ENCODE peak calls at places on chromosome 16, in nine cellular contexts. L, Z, Y, W, G, S, F, N and J are unnamed samples.

GRCh38 chr16:80656731-80657150 is 115.9 kb downstream of the DYNLRB2 start:
- DNase-seq in W (peak; percentile 52), S (no peak), G (no peak), L (peak; percentile 54), Y (no peak), N (no peak), F (no peak), Z (no peak), J (no peak)

GRCh38 chr16:85712841-85713240 is 24.1 kb upstream of the GINS2 start:
- DNase-seq in Z (no peak), S (no peak), W (no peak), G (no peak), Y (peak; percentile 3), F (no peak), L (no peak), N (no peak), J (no peak)

GRCh38 chr16:89863741-89864391 is 9.5 kb upstream of the TCF25 start:
- DNase-seq in L (peak; percentile 44), Y (peak; percentile 88), G (no peak), N (no peak), Z (no peak), W (peak; percentile 57), F (peak; percentile 33), S (peak; percentile 36), J (no peak)

GRCh38 chr16:77603656-77604055 is 118.7 kb upstream of the NUDT7 start:
- DNase-seq in Z (no peak), W (no peak), S (no peak), F (no peak), G (no peak), Y (no peak), L (no peak), N (no peak), J (no peak)

GRCh38 chr16:55563797-55564196 is 2.7 kb upstream of the CAPNS2 start:
- DNase-seq in N (no peak), Y (no peak), W (no peak), G (no peak), S (no peak), L (no peak), F (no peak), Z (no peak), J (no peak)

GRCh38 chr16:79698341-79698753 is 97.8 kb upstream of the MAF start:
- DNase-seq in N (no peak), W (no peak), Z (no peak), Y (no peak), S (peak; percentile 54), L (no peak), F (no peak), G (no peak), J (peak; percentile 58)

GRCh38 chr16:49056546-49056945 is 225.1 kb downstream of the CBLN1 start:
- DNase-seq in S (no peak), N (no peak), G (no peak), W (no peak), Y (no peak), F (no peak), Z (no peak), L (no peak), J (no peak)

GRCh38 chr16:2467301-2468141 is 3.6 kb upstream of the NTN3 start:
- DNase-seq in N (peak; percentile 87), Y (peak; percentile 100), W (no peak), L (no peak), F (peak; percentile 82), Z (peak; percentile 74), S (peak; percentile 80), G (peak; percentile 68), J (no peak)

GRCh38 chr16:54633943-54634362 is 296.7 kb upstream of the IRX5 start:
- DNase-seq in Z (peak; percentile 41), N (peak; percentile 38), Y (peak; percentile 80), F (peak; percentile 25), S (no peak), L (no peak), G (peak; percentile 44), W (peak; percentile 27), J (no peak)

GRCh38 chr16:85570213-85570734 is 42.8 kb upstream of the GSE1 start:
- DNase-seq in F (no peak), G (no peak), S (no peak), L (no peak), W (peak; percentile 72), Z (no peak), Y (no peak), N (no peak), J (no peak)

GRCh38 chr16:17070882-17071592 is 399.7 kb downstream of the XYLT1 start:
- DNase-seq in F (peak; percentile 8), G (peak; percentile 8), N (no peak), Z (peak; percentile 45), W (peak; percentile 93), Y (no peak), S (no peak), L (peak; percentile 72), J (no peak)

GRCh38 chr16:8853611-8854010 is 15.2 kb downstream of the CARHSP1 start:
- DNase-seq in W (no peak), L (no peak), N (no peak), Y (no peak), S (no peak), Z (no peak), F (no peak), G (no peak), J (no peak)

GRCh38 chr16:2206780-2207433 is 1.7 kb downstream of the MLST8 start:
- DNase-seq in L (no peak), Z (no peak), G (no peak), W (no peak), F (no peak), Y (peak; percentile 81), S (no peak), N (no peak), J (no peak)

GRCh38 chr16:7236824-7237410 is 95.7 kb upstream of the RBFOX1 start:
- DNase-seq in Y (no peak), Z (no peak), L (no peak), N (no peak), W (no peak), F (no peak), G (no peak), S (no peak), J (no peak)

GRCh38 chr16:72211085-72211484 is 39.1 kb upstream of the PMFBP1 start:
- DNase-seq in L (no peak), Y (no peak), F (no peak), Z (no peak), W (no peak), N (no peak), S (no peak), G (no peak), J (no peak)

GRCh38 chr16:57984443-57985203 is 13.7 kb upstream of the CNGB1 start:
- DNase-seq in Z (peak; percentile 98), Y (peak; percentile 89), L (peak; percentile 91), F (peak; percentile 82), S (peak; percentile 84), G (peak; percentile 97), W (peak; percentile 25), N (peak; percentile 69), J (peak; percentile 59)

GRCh38 chr16:678858-679807 is 1.1 kb upstream of the STUB1 start:
- DNase-seq in Z (peak; percentile 84), S (peak; percentile 76), W (no peak), N (no peak), L (peak; percentile 58), F (no peak), G (peak; percentile 88), Y (peak; percentile 92), J (no peak)

GRCh38 chr16:18983565-18984424 is at the start of gene TMC7:
- DNase-seq in S (peak; percentile 81), L (no peak), F (peak; percentile 86), W (peak; percentile 9), Z (peak; percentile 94), N (peak; percentile 86), Y (peak; percentile 94), G (peak; percentile 94), J (peak; percentile 50)

GRCh38 chr16:83715217-83715920 is 92.4 kb upstream of the HSBP1 start:
- DNase-seq in N (no peak), L (no peak), G (no peak), Z (no peak), W (no peak), S (no peak), F (no peak), Y (no peak), J (no peak)

GRCh38 chr16:83720213-83720612 is 87.6 kb upstream of the HSBP1 start:
- DNase-seq in L (no peak), N (no peak), Y (no peak), S (no peak), F (no peak), G (no peak), Z (no peak), W (no peak), J (no peak)

GRCh38 chr16:83717814-83718213 is 90.0 kb upstream of the HSBP1 start:
- DNase-seq in N (no peak), G (no peak), L (no peak), S (no peak), F (no peak), Y (peak; percentile 68), Z (no peak), W (no peak), J (no peak)

GRCh38 chr16:83714286-83714685 is 93.5 kb upstream of the HSBP1 start:
- DNase-seq in G (no peak), W (no peak), S (no peak), Y (no peak), N (no peak), F (no peak), Z (no peak), L (no peak), J (no peak)

DNA sequence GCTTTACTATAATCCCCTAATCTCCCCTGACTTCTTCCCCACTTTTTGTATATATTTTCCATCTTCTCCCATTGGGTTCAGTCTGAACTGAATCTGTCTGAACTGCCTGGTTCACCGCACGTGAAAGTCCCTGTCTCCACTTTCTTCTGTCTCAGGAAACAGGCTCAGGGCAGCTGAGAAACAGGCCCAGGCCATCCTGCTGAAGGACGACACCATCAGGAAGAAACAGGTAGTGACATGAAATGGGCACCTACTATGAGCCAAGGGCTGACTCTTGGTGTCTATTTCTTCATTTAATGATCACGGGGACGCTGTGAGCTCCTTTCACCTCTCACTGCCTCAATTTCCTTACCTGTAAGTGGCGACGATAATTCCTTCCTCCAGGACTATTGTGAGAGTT is 90.5 kb upstream of the HSBP1 start:
- DNase-seq in Y (no peak), Z (peak; percentile 63), L (no peak), N (no peak), G (no peak), F (no peak), W (no peak), S (no peak), J (no peak)
- TF ChIP-seq CTCF in Y (no peak), Z (peak; percentile 77), L (no peak), N (no peak), G (no peak), F (no peak), W (no peak), S (no peak), J (no peak)

GRCh38 chr16:15749371-15749770 is 99.3 kb downstream of the NDE1 start:
- DNase-seq in Y (no peak), G (no peak), L (no peak), S (no peak), N (no peak), Z (no peak), F (no peak), W (no peak), J (no peak)
- H3K27ac ChIP-seq in Y (no peak overlapping the region), G (no peak overlapping the region), L (no peak overlapping the region), S (no peak overlapping the region), N (no peak overlapping the region), Z (no peak overlapping the region), F (no peak overlapping the region), W (no peak overlapping the region), J (no peak overlapping the region)

GRCh38 chr16:81889896-81890634 is 111.0 kb downstream of the PLCG2 start:
- DNase-seq in Z (peak; percentile 79), Y (peak; percentile 92), N (peak; percentile 74), S (no peak), G (peak; percentile 74), L (peak; percentile 41), F (peak; percentile 75), W (peak; percentile 31), J (peak; percentile 20)
- TF ChIP-seq CTCF in Z (peak; percentile 92), Y (peak; percentile 95), N (peak; percentile 84), S (peak; percentile 88), G (peak; percentile 95), L (peak; percentile 79), F (peak; percentile 92), W (peak; percentile 60), J (peak; percentile 94)

GRCh38 chr16:23901178-23902131 is 65.7 kb downstream of the PRKCB start:
- DNase-seq in W (no peak), L (no peak), G (no peak), Z (no peak), Y (no peak), S (no peak), N (no peak), F (no peak), J (no peak)
- H3K27ac ChIP-seq in W (no peak overlapping the region), L (no peak overlapping the region), G (no peak overlapping the region), Z (no peak overlapping the region), Y (no peak overlapping the region), S (no peak overlapping the region), N (no peak overlapping the region), F (no peak overlapping the region), J (no peak overlapping the region)